ENCODE peak calls at places on chromosome 19, in four cellular contexts. D is A549, F is GM12878, V is K562. I is an unnamed sample.

GRCh38 chr19:44648536-44649370 is 5.0 kb downstream of the PVR start:
- DNase-seq in D (no peak), V (no peak), F (no peak), I (no peak)

GRCh38 chr19:12574036-12574435 is 22.8 kb upstream of the ZNF564 start:
- DNase-seq in V (no peak), F (peak), D (no peak), I (no peak)

GRCh38 chr19:3061214-3062161 is 807 bp downstream of the TLE5 start:
- DNase-seq in F (no peak), D (no peak), V (peak), I (no peak)

GRCh38 chr19:10552596-10553053 is 8.9 kb downstream of the ATG4D start:
- DNase-seq in V (peak), F (no peak), D (peak), I (no peak)

GRCh38 chr19:13544423-13544822 is 38.1 kb upstream of the CACNA1A start:
- DNase-seq in F (no peak), D (no peak), V (no peak), I (no peak)

GRCh38 chr19:11495481-11495880 is 10.2 kb downstream of the ZNF653 start:
- DNase-seq in V (no peak), F (no peak), D (no peak), I (no peak)

GRCh38 chr19:44808463-44809371 is at the start of gene BCAM:
- DNase-seq in F (no peak), D (peak), V (peak), I (peak)

GRCh38 chr19:5762608-5763217 is 21.8 kb downstream of the PRR22 start:
- DNase-seq in V (no peak), F (no peak), D (no peak), I (no peak)

GRCh38 chr19:55738302-55738701 is at the start of gene NLRP9:
- DNase-seq in F (no peak), V (no peak), D (no peak), I (no peak)

GRCh38 chr19:4369888-4370260 is 26.5 kb downstream of the MPND start:
- DNase-seq in V (no peak), F (no peak), D (no peak), I (no peak)

GRCh38 chr19:48698046-48698445 is 2.3 kb downstream of the FUT2 start:
- DNase-seq in F (no peak), V (peak), D (no peak), I (no peak)

GRCh38 chr19:30245401-30246039 is 126.7 kb upstream of the ZNF536 start:
- DNase-seq in F (no peak), D (no peak), V (no peak), I (no peak)
- TF ChIP-seq CHD4 in F (no peak), D (no peak), V (no peak), I (no peak)

DNA sequence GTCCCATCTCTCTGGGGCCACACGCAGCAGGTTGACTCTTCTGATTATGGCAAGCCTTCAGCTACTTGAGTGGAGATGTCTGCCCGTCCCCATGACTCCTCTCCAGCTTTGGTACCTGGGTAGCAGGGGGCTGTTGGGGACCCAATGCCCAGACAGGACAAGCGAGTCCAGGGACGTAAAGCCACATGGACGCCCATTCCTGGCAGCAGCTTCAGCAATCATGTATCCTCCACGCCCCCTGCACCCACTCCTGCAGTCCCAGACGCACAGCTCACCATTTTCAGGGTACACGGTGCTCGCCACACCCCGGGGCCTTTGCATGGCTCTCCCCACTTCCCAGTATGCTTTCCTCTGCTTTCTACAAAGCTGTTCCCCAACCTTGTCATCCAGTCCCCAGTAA is 22.0 kb upstream of the VSTM2B start:
- DNase-seq in F (no peak), V (no peak), D (no peak), I (no peak)
- TF ChIP-seq CHD4 in F (no peak), V (no peak), D (no peak), I (no peak)

GRCh38 chr19:45955905-45956608 is 17.6 kb downstream of the NOVA2 start:
- DNase-seq in D (peak), V (no peak), F (no peak), I (peak)
- TF ChIP-seq CHD4 in D (no peak), V (no peak), F (no peak), I (no peak)

GRCh38 chr19:7618366-7618765 is 11.0 kb downstream of the XAB2 start:
- DNase-seq in F (no peak), D (peak), V (no peak), I (peak)

GRCh38 chr19:7617735-7618134 is 11.6 kb downstream of the XAB2 start:
- DNase-seq in D (no peak), V (no peak), F (no peak), I (no peak)

GRCh38 chr19:7619671-7620441 is 9.5 kb downstream of the XAB2 start:
- DNase-seq in F (no peak), V (no peak), D (no peak), I (no peak)

GRCh38 chr19:7617172-7617571 is 12.2 kb downstream of the XAB2 start:
- DNase-seq in V (no peak), F (no peak), D (no peak), I (no peak)

GRCh38 chr19:7618771-7619510 is 10.4 kb downstream of the XAB2 start:
- DNase-seq in F (no peak), V (no peak), D (no peak), I (no peak)
- TF ChIP-seq CHD4 in F (no peak), V (no peak), D (no peak), I (no peak)

GRCh38 chr19:39130337-39131254 is 5.0 kb downstream of the PAK4 start:
- DNase-seq in D (no peak), F (no peak), V (no peak), I (no peak)
- TF ChIP-seq CHD4 in D (no peak), F (no peak), V (no peak), I (no peak)

DNA sequence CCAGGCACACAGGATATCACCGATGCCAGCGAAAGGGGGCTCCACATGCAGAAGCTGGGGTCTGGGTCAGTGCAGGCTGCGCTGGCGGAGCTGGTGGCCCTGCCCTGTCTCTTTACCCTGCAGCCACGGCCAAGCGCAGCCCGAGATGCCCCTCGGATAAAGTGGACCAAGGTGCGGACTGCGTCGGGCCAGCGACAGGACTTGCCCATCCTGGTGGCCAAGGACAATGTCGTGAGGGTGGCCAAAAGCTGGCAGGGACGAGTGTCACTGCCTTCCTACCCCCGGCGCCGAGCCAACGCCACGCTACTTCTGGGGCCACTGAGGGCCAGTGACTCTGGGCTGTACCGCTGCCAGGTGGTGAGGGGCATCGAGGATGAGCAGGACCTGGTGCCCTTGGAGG is 7.2 kb downstream of the NCAN start:
- DNase-seq in V (no peak), D (no peak), F (no peak), I (no peak)
- TF ChIP-seq CHD4 in V (no peak), D (no peak), F (no peak), I (no peak)

I was measured in HepG2.